ENCODE peak calls at places on chromosomes 2 and 18, in four cellular contexts. Y is K562, K is HepG2, X is IMR-90. T is an unnamed sample.

GRCh38 chr2:128494640-128495321 is 176.1 kb upstream of the HS6ST1 start:
- DNase-seq in Y (no peak), K (no peak), X (no peak), T (no peak)

GRCh38 chr2:44560961-44561360 is 199.2 kb downstream of the CAMKMT start:
- DNase-seq in Y (no peak), K (no peak), X (peak), T (no peak)

GRCh38 chr18:46771141-46771540 is 14.3 kb upstream of the ST8SIA5 start:
- DNase-seq in Y (no peak), K (no peak), X (no peak), T (no peak)

GRCh38 chr2:61017556-61018318 is at the start of the genes PEX13 and PUS10:
- DNase-seq in Y (peak), K (peak), X (peak), T (peak)

GRCh38 chr18:46672062-46672970 is 15.3 kb upstream of the LOXHD1 start:
- DNase-seq in Y (no peak), K (no peak), X (peak), T (no peak)

GRCh38 chr18:24346254-24346653 is 51.4 kb downstream of the OSBPL1A start:
- DNase-seq in Y (no peak), K (no peak), X (no peak), T (no peak)

GRCh38 chr2:65055427-65056214 is 595 bp upstream of the CEP68 start:
- DNase-seq in Y (peak), K (no peak), X (no peak), T (peak)

GRCh38 chr2:45699032-45699658 is 47.7 kb downstream of the PRKCE start:
- DNase-seq in Y (no peak), K (no peak), X (peak), T (no peak)

GRCh38 chr18:64806232-64806631 is 657.3 kb upstream of the LINC00305 start:
- DNase-seq in Y (no peak), K (no peak), X (no peak), T (no peak)

GRCh38 chr2:237209885-237210284 is 124.2 kb downstream of the COPS8 start:
- DNase-seq in Y (no peak), K (no peak), X (no peak), T (no peak)

GRCh38 chr2:214591359-214591758 is 180.5 kb downstream of the VWC2L start:
- DNase-seq in Y (no peak), K (peak), X (peak), T (peak)

GRCh38 chr2:109213646-109214417 is 84.8 kb downstream of the SH3RF3 start:
- DNase-seq in Y (peak), K (no peak), X (peak), T (no peak)

GRCh38 chr2:203803046-203803429 is 64.5 kb upstream of the CTLA4 start:
- DNase-seq in Y (no peak), K (no peak), X (no peak), T (no peak)

GRCh38 chr2:203804766-203805484 is 62.6 kb upstream of the CTLA4 start:
- DNase-seq in Y (no peak), K (no peak), X (peak), T (no peak)

GRCh38 chr2:203804070-203804469 is 63.5 kb upstream of the CTLA4 start:
- DNase-seq in Y (no peak), K (no peak), X (peak), T (no peak)

GRCh38 chr2:203800783-203801182 is 66.8 kb upstream of the CTLA4 start:
- DNase-seq in Y (no peak), K (no peak), X (no peak), T (no peak)

GRCh38 chr2:203802277-203803045 is 65.1 kb upstream of the CTLA4 start:
- DNase-seq in Y (no peak), K (no peak), X (peak), T (no peak)
- TF ChIP-seq MAZ in Y (no peak), K (no peak), X (no peak), T (no peak)

GRCh38 chr18:47917923-47918610 is 12.4 kb downstream of the SMAD2 start:
- DNase-seq in Y (no peak), K (no peak), X (no peak), T (no peak)
- TF ChIP-seq MAZ in Y (no peak), K (no peak), X (no peak), T (no peak)

DNA sequence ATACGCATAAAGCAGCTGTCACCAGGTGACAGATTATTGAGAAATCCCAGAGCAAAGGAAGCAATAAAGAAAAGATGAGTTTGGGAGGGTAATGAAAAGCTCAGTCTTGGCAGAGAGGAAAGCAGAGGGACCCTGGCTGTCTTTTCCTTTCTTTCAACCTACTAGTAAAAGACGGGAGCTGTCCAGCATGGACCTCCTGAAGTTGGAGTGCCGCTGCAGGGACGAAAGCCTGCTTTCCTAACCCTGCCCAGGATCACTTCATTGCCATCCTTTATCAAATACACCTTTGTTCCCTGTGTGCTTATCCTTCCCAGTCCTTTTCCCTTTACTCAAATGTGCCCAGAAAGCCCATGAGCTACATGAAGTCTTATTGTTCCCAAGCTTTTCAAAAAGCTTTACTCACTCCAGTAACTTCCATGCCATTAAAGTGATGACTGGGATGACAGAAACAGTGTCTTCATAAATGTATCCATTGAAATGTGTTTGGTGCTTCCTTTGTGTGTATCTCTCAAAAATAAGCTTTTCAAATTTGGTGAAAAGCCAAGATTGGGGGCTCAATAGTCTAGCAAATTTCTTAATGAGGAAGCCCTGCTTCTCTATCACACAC is 3.7 kb upstream of the SPR start:
- DNase-seq in Y (no peak), K (peak), X (peak), T (peak)
- TF ChIP-seq MAZ in Y (no peak), K (no peak), X (no peak), T (no peak)

GRCh38 chr2:180508451-180508850 is 472.0 kb upstream of the UBE2E3 start:
- DNase-seq in Y (no peak), K (no peak), X (no peak), T (no peak)

GRCh38 chr2:180516204-180516603 is 464.2 kb upstream of the UBE2E3 start:
- DNase-seq in Y (no peak), K (no peak), X (no peak), T (no peak)

GRCh38 chr2:180519276-180519675 is 461.1 kb upstream of the UBE2E3 start:
- DNase-seq in Y (no peak), K (peak), X (peak), T (peak)

DNA sequence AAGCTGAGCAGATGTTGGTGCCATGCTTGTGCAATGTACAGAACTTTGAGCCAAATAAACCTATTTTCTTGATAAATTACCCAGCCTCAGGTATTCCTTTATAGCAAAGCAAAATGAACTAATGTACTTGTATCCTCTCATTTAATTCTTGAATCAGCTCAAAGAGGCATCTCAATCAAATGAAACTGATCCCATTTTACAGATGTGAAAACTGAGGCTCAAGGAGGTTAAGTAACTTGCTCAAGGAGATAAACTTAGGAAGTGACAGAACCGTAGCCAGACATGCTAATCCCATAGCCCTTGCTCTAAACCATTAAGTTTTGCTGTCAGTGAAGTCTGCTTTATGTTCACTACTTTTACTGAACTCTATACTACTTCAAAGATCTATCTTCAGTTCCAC is 467.0 kb upstream of the UBE2E3 start:
- DNase-seq in Y (no peak), K (no peak), X (no peak), T (no peak)
- TF ChIP-seq MAZ in Y (no peak), K (no peak), X (no peak), T (no peak)

DNA sequence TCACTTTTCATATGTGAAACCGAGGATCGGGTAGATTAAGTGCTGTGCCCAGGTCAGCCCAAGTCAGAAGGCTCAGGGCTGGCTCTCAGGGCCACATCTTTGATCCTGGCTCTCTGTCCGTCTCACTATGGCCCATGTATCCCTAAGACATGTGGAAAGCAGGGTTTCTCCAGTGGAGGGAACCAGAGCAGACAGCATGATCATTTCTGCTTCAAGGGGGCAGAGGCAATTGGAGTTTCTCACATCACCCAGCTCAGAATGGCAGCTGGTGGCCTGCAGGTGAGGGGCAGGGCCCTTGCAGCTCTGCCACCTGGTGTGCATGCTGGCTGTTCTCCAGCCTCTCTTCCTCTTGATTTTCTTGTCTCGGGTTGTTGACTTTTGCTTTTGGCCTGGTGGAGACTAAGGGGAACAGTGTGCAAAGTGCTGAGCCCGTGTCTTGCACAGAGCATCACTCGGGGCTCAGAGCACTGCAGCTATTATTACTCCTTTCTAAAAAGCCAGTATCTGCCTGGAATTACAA is 27.0 kb downstream of the LDLRAD4 start:
- DNase-seq in Y (no peak), K (no peak), X (no peak), T (no peak)
- TF ChIP-seq MAZ in Y (no peak), K (no peak), X (no peak), T (no peak)

GRCh38 chr2:217757108-217757463 is 245.7 kb downstream of the TNS1 start:
- DNase-seq in Y (no peak), K (no peak), X (no peak), T (no peak)
- TF ChIP-seq MAZ in Y (no peak), K (no peak), X (no peak), T (no peak)

GRCh38 chr2:54599914-54600313 is 123.5 kb upstream of the EML6 start:
- DNase-seq in Y (peak), K (no peak), X (no peak), T (no peak)
- TF ChIP-seq MAZ in Y (no peak), K (no peak), X (no peak), T (no peak)

GRCh38 chr2:33810046-33810835 is 211.1 kb upstream of the FAM98A start:
- DNase-seq in Y (no peak), K (no peak), X (no peak), T (no peak)
- TF ChIP-seq MAZ in Y (no peak), K (no peak), X (no peak), T (no peak)

DNA sequence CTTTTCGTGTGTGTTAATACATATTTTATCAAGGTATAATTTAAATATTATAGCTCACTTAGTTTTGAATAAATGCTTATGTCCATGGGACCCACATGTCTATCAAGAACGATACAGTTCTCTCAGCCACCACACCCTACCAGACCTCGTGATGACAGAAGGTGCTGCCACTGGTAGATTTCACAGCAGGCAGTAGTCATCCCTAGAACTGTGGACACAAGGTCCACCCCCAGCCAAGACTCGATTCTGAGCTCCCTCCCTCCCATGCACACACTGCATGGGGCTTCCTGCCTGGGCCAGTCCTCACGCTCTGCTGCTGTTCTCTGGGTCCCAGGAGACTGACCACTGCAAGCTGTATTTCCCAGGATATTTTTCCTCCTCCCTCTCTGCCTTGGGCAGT is 26.5 kb upstream of the CREB1 start:
- DNase-seq in Y (peak), K (no peak), X (no peak), T (no peak)
- TF ChIP-seq MAZ in Y (no peak), K (no peak), X (no peak), T (no peak)

DNA sequence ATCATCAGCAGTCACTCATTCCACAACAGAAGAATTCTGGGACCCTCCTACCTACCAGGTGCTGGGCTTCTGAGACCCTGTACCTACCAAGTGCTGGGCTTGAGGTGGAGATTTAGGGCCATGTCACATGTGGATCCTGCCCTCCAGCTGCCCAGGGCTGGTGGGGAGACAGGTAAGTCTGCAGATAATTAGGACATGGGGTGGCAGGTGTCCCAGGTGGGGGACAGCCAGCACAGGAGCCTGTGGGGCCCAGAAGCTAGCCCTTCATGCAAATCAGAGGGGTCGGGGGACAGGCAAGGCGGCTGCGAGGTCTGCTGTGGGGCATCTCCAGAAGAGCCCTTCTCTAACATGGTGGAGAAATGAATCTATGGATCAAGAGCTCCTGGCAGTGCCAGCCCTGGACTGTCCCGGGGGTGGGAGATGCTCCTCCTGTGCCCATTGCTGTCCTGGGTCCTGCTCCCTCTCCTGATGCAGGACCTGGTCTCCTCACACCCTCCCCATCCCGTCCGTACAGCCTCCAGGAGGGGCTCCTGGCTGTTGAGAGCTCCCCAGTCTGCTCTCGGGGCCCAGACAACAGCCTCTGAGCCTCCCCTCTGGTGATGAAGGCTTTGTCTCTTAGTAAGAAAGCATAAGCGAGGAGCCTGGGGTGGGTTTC is 106.3 kb upstream of the GLI2 start:
- DNase-seq in Y (no peak), K (no peak), X (no peak), T (no peak)
- TF ChIP-seq MAZ in Y (no peak), K (no peak), X (no peak), T (no peak)